ENCODE peak calls at places on chromosomes 4 and X, in eight cellular contexts. One of them, this sample, is unnamed.

GRCh38 chr4:13705521-13706035 is 78.1 kb upstream of the BOD1L1 start:
- DNase-seq in GM23248: peak; percentile 26
- DNase-seq in left colon: peak; percentile 73
- DNase-seq in fibroblast of villous mesenchyme: no peak
- DNase-seq in amniotic stem cell: no peak
- DNase-seq in retinal pigment epithelial cell: peak; percentile 13
- DNase-seq in GM18507: no peak
- DNase-seq in activated naive CD4-positive, alpha-beta T cell treated with anti-CD3 and anti-CD28 coated beads, Interleukin-2, amount 50 U/mL, for 16 hours: no peak
- DNase-seq in this sample: no peak

GRCh38 chr4:83569967-83570366 is 34.1 kb downstream of the GPAT3 start:
- DNase-seq in GM18507: no peak
- DNase-seq in amniotic stem cell: no peak
- DNase-seq in activated naive CD4-positive, alpha-beta T cell treated with anti-CD3 and anti-CD28 coated beads, Interleukin-2, amount 50 U/mL, for 16 hours: no peak
- DNase-seq in left colon: no peak
- DNase-seq in fibroblast of villous mesenchyme: no peak
- DNase-seq in GM23248: no peak
- DNase-seq in retinal pigment epithelial cell: no peak
- DNase-seq in this sample: no peak

GRCh38 chr4:106473515-106473914 is 104.9 kb upstream of the GIMD1 start:
- DNase-seq in fibroblast of villous mesenchyme: no peak
- DNase-seq in retinal pigment epithelial cell: no peak
- DNase-seq in GM23248: no peak
- DNase-seq in GM18507: no peak
- DNase-seq in left colon: no peak
- DNase-seq in activated naive CD4-positive, alpha-beta T cell treated with anti-CD3 and anti-CD28 coated beads, Interleukin-2, amount 50 U/mL, for 16 hours: no peak
- DNase-seq in amniotic stem cell: no peak
- DNase-seq in this sample: no peak

GRCh38 chr4:122700178-122700725 is 32.3 kb upstream of the BBS12 start:
- DNase-seq in amniotic stem cell: no peak
- DNase-seq in GM18507: no peak
- DNase-seq in retinal pigment epithelial cell: no peak
- DNase-seq in GM23248: peak; percentile 40
- DNase-seq in activated naive CD4-positive, alpha-beta T cell treated with anti-CD3 and anti-CD28 coated beads, Interleukin-2, amount 50 U/mL, for 16 hours: no peak
- DNase-seq in fibroblast of villous mesenchyme: peak; percentile 74
- DNase-seq in left colon: peak; percentile 83
- DNase-seq in this sample: no peak

GRCh38 chr4:15577508-15577907 is 77.6 kb downstream of the FBXL5 start:
- DNase-seq in fibroblast of villous mesenchyme: no peak
- DNase-seq in GM23248: peak; percentile 54
- DNase-seq in retinal pigment epithelial cell: peak; percentile 19
- DNase-seq in left colon: no peak
- DNase-seq in amniotic stem cell: peak; percentile 27
- DNase-seq in GM18507: no peak
- DNase-seq in activated naive CD4-positive, alpha-beta T cell treated with anti-CD3 and anti-CD28 coated beads, Interleukin-2, amount 50 U/mL, for 16 hours: no peak
- DNase-seq in this sample: no peak

GRCh38 chrX:107686792-107687191 is 58.5 kb downstream of the PRPS1 start:
- DNase-seq in left colon: no peak
- DNase-seq in GM23248: no peak
- DNase-seq in GM18507: no peak
- DNase-seq in retinal pigment epithelial cell: no peak
- DNase-seq in amniotic stem cell: no peak
- DNase-seq in activated naive CD4-positive, alpha-beta T cell treated with anti-CD3 and anti-CD28 coated beads, Interleukin-2, amount 50 U/mL, for 16 hours: no peak
- DNase-seq in fibroblast of villous mesenchyme: peak; percentile 34
- DNase-seq in this sample: no peak

GRCh38 chr4:43362875-43363636 is 470.5 kb downstream of the GRXCR1 start:
- DNase-seq in activated naive CD4-positive, alpha-beta T cell treated with anti-CD3 and anti-CD28 coated beads, Interleukin-2, amount 50 U/mL, for 16 hours: no peak
- DNase-seq in GM18507: no peak
- DNase-seq in fibroblast of villous mesenchyme: no peak
- DNase-seq in amniotic stem cell: no peak
- DNase-seq in left colon: no peak
- DNase-seq in GM23248: no peak
- DNase-seq in retinal pigment epithelial cell: no peak
- DNase-seq in this sample: no peak

GRCh38 chrX:107599371-107599970 is 28.8 kb upstream of the PRPS1 start:
- DNase-seq in retinal pigment epithelial cell: no peak
- DNase-seq in amniotic stem cell: no peak
- DNase-seq in activated naive CD4-positive, alpha-beta T cell treated with anti-CD3 and anti-CD28 coated beads, Interleukin-2, amount 50 U/mL, for 16 hours: no peak
- DNase-seq in left colon: no peak
- DNase-seq in fibroblast of villous mesenchyme: no peak
- DNase-seq in GM18507: no peak
- DNase-seq in GM23248: no peak
- DNase-seq in this sample: no peak

GRCh38 chrX:154526901-154527675 is 11.1 kb upstream of the FAM3A start:
- DNase-seq in left colon: peak; percentile 81
- DNase-seq in amniotic stem cell: peak; percentile 33
- DNase-seq in GM18507: no peak
- DNase-seq in fibroblast of villous mesenchyme: peak; percentile 77
- DNase-seq in activated naive CD4-positive, alpha-beta T cell treated with anti-CD3 and anti-CD28 coated beads, Interleukin-2, amount 50 U/mL, for 16 hours: peak; percentile 65
- DNase-seq in retinal pigment epithelial cell: no peak
- DNase-seq in GM23248: peak; percentile 83
- DNase-seq in this sample: peak; percentile 76

GRCh38 chr4:2907706-2908293 is 55.4 kb downstream of the NOP14 start:
- DNase-seq in GM18507: no peak
- DNase-seq in left colon: no peak
- DNase-seq in fibroblast of villous mesenchyme: no peak
- DNase-seq in GM23248: no peak
- DNase-seq in retinal pigment epithelial cell: no peak
- DNase-seq in activated naive CD4-positive, alpha-beta T cell treated with anti-CD3 and anti-CD28 coated beads, Interleukin-2, amount 50 U/mL, for 16 hours: no peak
- DNase-seq in amniotic stem cell: no peak
- DNase-seq in this sample: no peak

GRCh38 chr4:46649390-46649789 is 259.5 kb upstream of the GABRA2 start:
- DNase-seq in retinal pigment epithelial cell: peak; percentile 48
- DNase-seq in GM23248: no peak
- DNase-seq in fibroblast of villous mesenchyme: no peak
- DNase-seq in activated naive CD4-positive, alpha-beta T cell treated with anti-CD3 and anti-CD28 coated beads, Interleukin-2, amount 50 U/mL, for 16 hours: no peak
- DNase-seq in GM18507: no peak
- DNase-seq in left colon: no peak
- DNase-seq in amniotic stem cell: no peak
- DNase-seq in this sample: no peak

GRCh38 chr4:7645956-7646355 is 211.2 kb upstream of the PSAPL1 start:
- DNase-seq in fibroblast of villous mesenchyme: no peak
- DNase-seq in left colon: no peak
- DNase-seq in GM18507: no peak
- DNase-seq in amniotic stem cell: no peak
- DNase-seq in GM23248: no peak
- DNase-seq in activated naive CD4-positive, alpha-beta T cell treated with anti-CD3 and anti-CD28 coated beads, Interleukin-2, amount 50 U/mL, for 16 hours: no peak
- DNase-seq in retinal pigment epithelial cell: no peak
- DNase-seq in this sample: no peak

GRCh38 chrX:69093960-69094935 is 71.0 kb downstream of the PJA1 start:
- DNase-seq in GM18507: peak; percentile 22
- DNase-seq in fibroblast of villous mesenchyme: peak; percentile 70
- DNase-seq in amniotic stem cell: no peak
- DNase-seq in retinal pigment epithelial cell: no peak
- DNase-seq in left colon: no peak
- DNase-seq in activated naive CD4-positive, alpha-beta T cell treated with anti-CD3 and anti-CD28 coated beads, Interleukin-2, amount 50 U/mL, for 16 hours: peak; percentile 12
- DNase-seq in GM23248: peak; percentile 67
- DNase-seq in this sample: peak; percentile 45

This sample was measured in GM12865.